ENCODE peak calls at places on chromosomes 7 and 10, in five cellular contexts. Z is stomach, S is HAP-1, R is body of pancreas, P is Peyer's patch. A is an unnamed sample.

GRCh38 chr7:40538281-40538680 is 403.5 kb downstream of the SUGCT start:
- DNase-seq in Z (no peak), S (no peak), R (no peak), P (no peak), A (no peak)

GRCh38 chr7:148699024-148699771 is 495 bp downstream of the CUL1 start:
- DNase-seq in Z (peak; percentile 57), S (no peak), R (peak; percentile 55), P (peak; percentile 76), A (peak; percentile 56)

GRCh38 chr10:3749597-3750351 is 35.2 kb downstream of the KLF6 start:
- DNase-seq in Z (no peak), S (no peak), R (peak; percentile 66), P (no peak), A (no peak)

GRCh38 chr7:107628461-107629064 is 32.1 kb upstream of the SLC26A4 start:
- DNase-seq in Z (no peak), S (no peak), R (no peak), P (no peak), A (no peak)

GRCh38 chr7:137774793-137775201 is 72.0 kb downstream of the DGKI start:
- DNase-seq in Z (no peak), S (no peak), R (no peak), P (no peak), A (no peak)

GRCh38 chr7:75986147-75986781 is 8.1 kb downstream of the TMEM120A start:
- DNase-seq in Z (no peak), S (no peak), R (no peak), P (no peak), A (no peak)

GRCh38 chr7:142485617-142486226 is 227.9 kb upstream of the PRSS58 start:
- DNase-seq in Z (no peak), S (peak; percentile 13), R (no peak), P (no peak), A (no peak)

GRCh38 chr7:101156866-101157589 is 2.8 kb downstream of the AP1S1 start:
- DNase-seq in Z (no peak), S (no peak), R (no peak), P (peak; percentile 70), A (no peak)

GRCh38 chr10:62708569-62708968 is 96.0 kb upstream of the ADO start:
- DNase-seq in Z (no peak), S (no peak), R (peak; percentile 5), P (no peak), A (no peak)

GRCh38 chr10:92839191-92840085 is 8.9 kb upstream of the EXOC6 start:
- DNase-seq in Z (peak; percentile 58), S (peak; percentile 38), R (peak; percentile 52), P (peak; percentile 60), A (peak; percentile 65)

GRCh38 chr7:155299539-155300202 is 2.0 kb downstream of the INSIG1 start:
- DNase-seq in Z (no peak), S (no peak), R (no peak), P (no peak), A (no peak)

GRCh38 chr7:131011976-131012375 is 278.0 kb upstream of the KLF14 start:
- DNase-seq in Z (no peak), S (peak; percentile 94), R (no peak), P (no peak), A (no peak)
- H3K4me1 ChIP-seq in Z (peaks cover 100% of the 10 kb centered on the region), S (peaks cover 53% of the 10 kb centered on the region), R (peaks cover 48% of the 10 kb centered on the region), P (no peaks in the 10 kb centered on the region), A (peaks cover 29% of the 10 kb centered on the region)

GRCh38 chr7:53520841-53521240 is 485.4 kb downstream of the POM121L12 start:
- DNase-seq in Z (no peak), S (no peak), R (no peak), P (no peak), A (no peak)
- H3K9me3 ChIP-seq in Z (peaks cover 23% of the 10 kb centered on the region), S (no peaks in the 10 kb centered on the region), R (no peaks in the 10 kb centered on the region), P (no peaks in the 10 kb centered on the region), A (no peaks in the 10 kb centered on the region)

GRCh38 chr10:22631646-22632278 is 82.6 kb downstream of the PIP4K2A start:
- DNase-seq in Z (no peak), S (no peak), R (no peak), P (no peak), A (no peak)
- H3K4me3 ChIP-seq in Z (no peak overlapping the region), S (no peak overlapping the region), R (no peak overlapping the region), P (no peak overlapping the region), A (no peak overlapping the region)

GRCh38 chr10:32942081-32942480 is 15.9 kb downstream of the ITGB1 start:
- DNase-seq in Z (no peak), S (no peak), R (no peak), P (no peak), A (no peak)
- H3K4me1 ChIP-seq in Z (peaks cover 99% of the 10 kb centered on the region), S (peaks cover 10% of the 10 kb centered on the region), R (peaks cover 81% of the 10 kb centered on the region), P (peaks cover 5% of the 10 kb centered on the region), A (peaks cover 25% of the 10 kb centered on the region)